ENCODE peak calls at places on chromosomes 6 and 20, in seven cellular contexts. One of them, this sample, is unnamed.

GRCh38 chr6:15907914-15908518 is 220.9 kb upstream of the MYLIP start:
- DNase-seq in HL-60: no peak
- DNase-seq in Panc1: no peak
- DNase-seq in suprapubic skin: no peak
- DNase-seq in upper lobe of left lung: no peak
- DNase-seq in breast epithelium: peak; percentile 52
- DNase-seq in GM12878: no peak
- DNase-seq in this sample: no peak

GRCh38 chr6:136319732-136320131 is 30.1 kb upstream of the BCLAF1 start:
- DNase-seq in HL-60: no peak
- DNase-seq in Panc1: no peak
- DNase-seq in suprapubic skin: no peak
- DNase-seq in upper lobe of left lung: no peak
- DNase-seq in breast epithelium: no peak
- DNase-seq in GM12878: no peak
- DNase-seq in this sample: no peak

GRCh38 chr20:38337561-38338140 is 8.6 kb upstream of the LBP start:
- DNase-seq in HL-60: peak; percentile 24
- DNase-seq in Panc1: no peak
- DNase-seq in suprapubic skin: no peak
- DNase-seq in upper lobe of left lung: peak; percentile 33
- DNase-seq in breast epithelium: no peak
- DNase-seq in GM12878: no peak
- DNase-seq in this sample: no peak

GRCh38 chr20:41058007-41058673 is 29.5 kb downstream of the TOP1 start:
- DNase-seq in HL-60: no peak
- DNase-seq in Panc1: no peak
- DNase-seq in suprapubic skin: no peak
- DNase-seq in upper lobe of left lung: peak; percentile 51
- DNase-seq in breast epithelium: no peak
- DNase-seq in GM12878: no peak
- DNase-seq in this sample: no peak

GRCh38 chr6:29908341-29908662 is 34.0 kb upstream of the HLA-A start:
- DNase-seq in HL-60: no peak
- DNase-seq in Panc1: no peak
- DNase-seq in suprapubic skin: no peak
- DNase-seq in upper lobe of left lung: no peak
- DNase-seq in breast epithelium: no peak
- DNase-seq in GM12878: no peak
- DNase-seq in this sample: no peak

GRCh38 chr6:132819405-132820145 is 5.2 kb downstream of the RPS12 start:
- DNase-seq in HL-60: no peak
- DNase-seq in Panc1: no peak
- DNase-seq in suprapubic skin: no peak
- DNase-seq in upper lobe of left lung: no peak
- DNase-seq in breast epithelium: no peak
- DNase-seq in GM12878: no peak
- DNase-seq in this sample: no peak

GRCh38 chr20:33177866-33178265 is 9.9 kb downstream of the BPIFA2 start:
- DNase-seq in HL-60: no peak
- DNase-seq in Panc1: no peak
- DNase-seq in suprapubic skin: peak; percentile 18
- DNase-seq in upper lobe of left lung: no peak
- DNase-seq in breast epithelium: no peak
- DNase-seq in GM12878: no peak
- DNase-seq in this sample: no peak

GRCh38 chr6:148765878-148766808 is 19.3 kb downstream of the UST start:
- DNase-seq in HL-60: no peak
- DNase-seq in Panc1: no peak
- DNase-seq in suprapubic skin: no peak
- DNase-seq in upper lobe of left lung: no peak
- DNase-seq in breast epithelium: no peak
- DNase-seq in GM12878: no peak
- DNase-seq in this sample: no peak

GRCh38 chr6:12522347-12522746 is 194.2 kb upstream of the PHACTR1 start:
- DNase-seq in HL-60: no peak
- DNase-seq in Panc1: no peak
- DNase-seq in suprapubic skin: no peak
- DNase-seq in upper lobe of left lung: no peak
- DNase-seq in breast epithelium: no peak
- DNase-seq in GM12878: no peak
- DNase-seq in this sample: no peak

GRCh38 chr6:170089937-170090335 is 200.9 kb downstream of the DLL1 start:
- DNase-seq in HL-60: no peak
- DNase-seq in Panc1: no peak
- DNase-seq in suprapubic skin: peak; percentile 44
- DNase-seq in upper lobe of left lung: peak; percentile 18
- DNase-seq in breast epithelium: no peak
- DNase-seq in GM12878: no peak
- DNase-seq in this sample: no peak

GRCh38 chr6:9621276-9621675 is 793.6 kb downstream of the TFAP2A start:
- DNase-seq in HL-60: no peak
- DNase-seq in Panc1: no peak
- DNase-seq in suprapubic skin: no peak
- DNase-seq in upper lobe of left lung: no peak
- DNase-seq in breast epithelium: no peak
- DNase-seq in GM12878: no peak
- DNase-seq in this sample: no peak

GRCh38 chr6:26305097-26305841 is 59.7 kb upstream of the BTN3A2 start:
- DNase-seq in HL-60: no peak
- DNase-seq in Panc1: no peak
- DNase-seq in suprapubic skin: no peak
- DNase-seq in upper lobe of left lung: peak; percentile 50
- DNase-seq in breast epithelium: no peak
- DNase-seq in GM12878: no peak
- DNase-seq in this sample: no peak

GRCh38 chr6:166691199-166691598 is 64.1 kb upstream of the RPS6KA2 start:
- DNase-seq in HL-60: no peak
- DNase-seq in Panc1: peak; percentile 25
- DNase-seq in suprapubic skin: no peak
- DNase-seq in upper lobe of left lung: peak; percentile 64
- DNase-seq in breast epithelium: peak; percentile 23
- DNase-seq in GM12878: no peak
- DNase-seq in this sample: no peak

GRCh38 chr6:33904050-33904827 is 100.4 kb upstream of the MLN start:
- DNase-seq in HL-60: no peak
- DNase-seq in Panc1: no peak
- DNase-seq in suprapubic skin: no peak
- DNase-seq in upper lobe of left lung: peak; percentile 24
- DNase-seq in breast epithelium: peak; percentile 19
- DNase-seq in GM12878: peak; percentile 79
- DNase-seq in this sample: no peak

GRCh38 chr6:43222418-43223059 is 6.7 kb downstream of the DNPH1 start:
- DNase-seq in HL-60: no peak
- DNase-seq in Panc1: no peak
- DNase-seq in suprapubic skin: no peak
- DNase-seq in upper lobe of left lung: no peak
- DNase-seq in breast epithelium: no peak
- DNase-seq in GM12878: no peak
- DNase-seq in this sample: no peak

GRCh38 chr6:31718294-31718693 is 3.1 kb downstream of the LY6G6D start:
- DNase-seq in HL-60: no peak
- DNase-seq in Panc1: no peak
- DNase-seq in suprapubic skin: no peak
- DNase-seq in upper lobe of left lung: peak; percentile 65
- DNase-seq in breast epithelium: peak; percentile 85
- DNase-seq in GM12878: no peak
- DNase-seq in this sample: no peak

GRCh38 chr6:15398657-15399287 is 152.9 kb downstream of the JARID2 start:
- DNase-seq in HL-60: no peak
- DNase-seq in Panc1: no peak
- DNase-seq in suprapubic skin: no peak
- DNase-seq in upper lobe of left lung: no peak
- DNase-seq in breast epithelium: no peak
- DNase-seq in GM12878: peak; percentile 55
- DNase-seq in this sample: no peak

DNA sequence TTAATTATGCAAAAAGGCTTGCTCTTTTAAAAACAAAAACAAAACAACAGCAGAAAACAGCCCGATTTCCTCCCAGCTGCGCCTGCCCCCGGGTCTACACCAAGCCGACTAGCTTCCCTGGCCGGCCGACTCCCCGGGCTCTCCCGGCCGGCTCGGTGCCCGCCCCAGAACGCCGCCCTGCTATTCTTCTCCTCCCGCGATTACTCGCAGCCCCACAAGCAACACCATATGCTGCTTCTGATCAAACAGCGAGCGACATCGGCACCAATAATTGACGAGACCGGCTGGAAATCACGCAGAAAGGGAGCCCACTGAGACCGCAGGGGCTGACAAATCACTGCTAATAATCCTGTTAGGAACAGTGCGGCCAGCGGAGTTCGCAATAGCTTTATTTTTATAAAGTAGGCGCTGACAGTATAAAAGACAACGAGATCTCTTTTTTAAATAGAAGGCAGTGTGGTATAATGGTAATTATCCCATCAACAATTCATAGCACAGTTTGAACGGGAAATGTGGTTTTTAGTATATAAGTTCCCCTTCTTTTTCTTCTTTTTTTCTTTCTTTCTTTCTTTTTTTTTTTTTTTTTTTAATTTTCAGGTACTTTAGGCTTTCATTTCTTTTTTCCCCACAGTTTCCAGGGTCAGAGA is 3.3 kb downstream of the SIM1 start:
- DNase-seq in HL-60: no peak
- DNase-seq in Panc1: no peak
- DNase-seq in suprapubic skin: no peak
- DNase-seq in upper lobe of left lung: no peak
- DNase-seq in breast epithelium: no peak
- DNase-seq in GM12878: no peak
- DNase-seq in this sample: no peak
- TF ChIP-seq POLR2AphosphoS5 in HL-60: no peak
- TF ChIP-seq POLR2AphosphoS5 in Panc1: no peak
- TF ChIP-seq POLR2AphosphoS5 in suprapubic skin: no peak
- TF ChIP-seq POLR2AphosphoS5 in upper lobe of left lung: no peak
- TF ChIP-seq POLR2AphosphoS5 in breast epithelium: no peak
- TF ChIP-seq POLR2AphosphoS5 in GM12878: no peak
- TF ChIP-seq POLR2AphosphoS5 in this sample: no peak

GRCh38 chr6:159125014-159125609 is 44.1 kb upstream of the FNDC1 start:
- DNase-seq in HL-60: no peak
- DNase-seq in Panc1: no peak
- DNase-seq in suprapubic skin: no peak
- DNase-seq in upper lobe of left lung: no peak
- DNase-seq in breast epithelium: no peak
- DNase-seq in GM12878: no peak
- DNase-seq in this sample: no peak

GRCh38 chr6:159125977-159126376 is 43.2 kb upstream of the FNDC1 start:
- DNase-seq in HL-60: no peak
- DNase-seq in Panc1: no peak
- DNase-seq in suprapubic skin: no peak
- DNase-seq in upper lobe of left lung: no peak
- DNase-seq in breast epithelium: no peak
- DNase-seq in GM12878: no peak
- DNase-seq in this sample: no peak

GRCh38 chr6:159128978-159129377 is 40.2 kb upstream of the FNDC1 start:
- DNase-seq in HL-60: no peak
- DNase-seq in Panc1: no peak
- DNase-seq in suprapubic skin: no peak
- DNase-seq in upper lobe of left lung: no peak
- DNase-seq in breast epithelium: no peak
- DNase-seq in GM12878: no peak
- DNase-seq in this sample: no peak

GRCh38 chr6:159126590-159126989 is 42.6 kb upstream of the FNDC1 start:
- DNase-seq in HL-60: no peak
- DNase-seq in Panc1: no peak
- DNase-seq in suprapubic skin: no peak
- DNase-seq in upper lobe of left lung: no peak
- DNase-seq in breast epithelium: no peak
- DNase-seq in GM12878: no peak
- DNase-seq in this sample: no peak

GRCh38 chr6:159127701-159128100 is 41.5 kb upstream of the FNDC1 start:
- DNase-seq in HL-60: no peak
- DNase-seq in Panc1: no peak
- DNase-seq in suprapubic skin: no peak
- DNase-seq in upper lobe of left lung: no peak
- DNase-seq in breast epithelium: no peak
- DNase-seq in GM12878: no peak
- DNase-seq in this sample: no peak
- H3K4me3 ChIP-seq in HL-60: no peak overlapping the region
- H3K4me3 ChIP-seq in Panc1: no peak overlapping the region
- H3K4me3 ChIP-seq in suprapubic skin: no peak overlapping the region
- H3K4me3 ChIP-seq in upper lobe of left lung: no peak overlapping the region
- H3K4me3 ChIP-seq in breast epithelium: no peak overlapping the region
- H3K4me3 ChIP-seq in GM12878: no peak overlapping the region
- H3K4me3 ChIP-seq in this sample: no peak overlapping the region

DNA sequence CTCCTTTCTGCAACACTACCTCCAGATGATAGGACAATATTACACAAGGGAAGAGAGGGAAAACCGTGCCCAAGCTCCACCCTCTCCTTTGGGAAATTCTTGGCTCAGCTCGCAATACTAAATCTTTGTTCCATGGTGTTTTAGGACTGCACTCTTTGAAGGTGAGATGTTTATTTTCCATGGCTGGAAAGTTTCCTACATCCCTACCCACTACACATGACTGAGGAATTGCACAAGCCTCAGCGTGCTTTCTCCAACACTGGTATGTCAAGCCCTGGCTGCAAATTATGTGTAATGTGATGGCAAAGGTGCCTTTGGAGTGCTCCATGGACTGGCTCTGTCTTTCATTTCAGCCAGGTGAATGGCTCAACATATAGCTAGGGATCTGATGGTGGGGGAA is 134.3 kb downstream of the ISM1 start:
- DNase-seq in HL-60: no peak
- DNase-seq in Panc1: no peak
- DNase-seq in suprapubic skin: no peak
- DNase-seq in upper lobe of left lung: peak; percentile 74
- DNase-seq in breast epithelium: peak; percentile 78
- DNase-seq in GM12878: no peak
- DNase-seq in this sample: no peak
- TF ChIP-seq POLR2AphosphoS5 in HL-60: no peak
- TF ChIP-seq POLR2AphosphoS5 in Panc1: no peak
- TF ChIP-seq POLR2AphosphoS5 in suprapubic skin: peak; percentile 67
- TF ChIP-seq POLR2AphosphoS5 in upper lobe of left lung: no peak
- TF ChIP-seq POLR2AphosphoS5 in breast epithelium: peak; percentile 43
- TF ChIP-seq POLR2AphosphoS5 in GM12878: no peak
- TF ChIP-seq POLR2AphosphoS5 in this sample: no peak

DNA sequence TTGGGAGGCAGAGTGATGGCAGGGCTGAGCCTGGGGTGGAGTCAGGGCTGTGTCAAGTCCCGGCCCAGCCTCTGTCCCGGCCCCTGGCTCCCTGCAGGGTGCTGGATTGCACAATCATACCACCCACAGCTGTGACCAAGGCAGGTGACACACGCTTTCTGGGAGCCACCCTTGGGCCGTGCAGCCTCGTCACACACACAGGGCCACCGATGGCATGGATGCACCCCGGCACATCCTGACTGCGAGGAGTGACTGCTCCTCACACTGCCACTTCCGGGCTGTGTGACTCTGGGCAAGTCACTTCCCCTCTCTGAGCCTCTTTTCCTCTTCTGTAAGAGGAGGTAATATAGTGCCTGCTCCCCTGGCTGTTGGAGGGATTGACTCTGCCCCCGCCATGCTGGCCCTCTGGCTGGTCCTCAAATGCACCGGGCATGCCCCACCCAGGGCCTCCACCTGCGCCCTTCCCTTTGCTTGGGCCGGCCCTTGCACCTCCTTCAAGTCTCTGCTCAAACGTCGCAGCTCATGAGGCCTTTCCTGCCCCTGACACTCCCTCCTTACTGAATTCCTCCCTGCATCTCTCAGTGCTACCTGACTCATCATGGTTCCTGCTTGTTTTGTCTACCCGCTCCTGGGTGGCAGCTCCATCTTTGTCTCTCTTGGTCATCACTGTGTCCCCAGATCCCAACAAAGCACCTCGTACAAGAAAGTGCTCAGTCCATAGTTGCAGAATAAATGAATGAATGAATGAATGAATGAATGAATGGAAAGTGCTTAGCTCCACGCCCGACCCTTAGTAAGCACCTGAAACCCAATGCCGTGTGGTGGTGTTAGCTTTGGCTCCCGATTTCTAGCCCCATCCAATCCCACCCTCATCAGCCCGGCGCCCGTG is 93.5 kb downstream of the CEBPB start:
- DNase-seq in HL-60: peak; percentile 97
- DNase-seq in Panc1: no peak
- DNase-seq in suprapubic skin: no peak
- DNase-seq in upper lobe of left lung: peak; percentile 94
- DNase-seq in breast epithelium: peak; percentile 69
- DNase-seq in GM12878: no peak
- DNase-seq in this sample: no peak
- H3K4me3 ChIP-seq in HL-60: no peak overlapping the region
- H3K4me3 ChIP-seq in Panc1: no peak overlapping the region
- H3K4me3 ChIP-seq in suprapubic skin: no peak overlapping the region
- H3K4me3 ChIP-seq in upper lobe of left lung: no peak overlapping the region
- H3K4me3 ChIP-seq in breast epithelium: no peak overlapping the region
- H3K4me3 ChIP-seq in GM12878: no peak overlapping the region
- H3K4me3 ChIP-seq in this sample: no peak overlapping the region

This sample was measured in SK-N-MC.